ENCODE peak calls at places on chromosomes 11 and 22, in eight cellular contexts. S, L, A, R, Z, J, N and C are unnamed samples.

GRCh38 chr11:13963949-13964770 is 1.6 kb downstream of the SPON1 start:
- DNase-seq in J (peak; percentile 14), N (peak; percentile 46), A (peak; percentile 17), L (no peak), S (peak; percentile 58), Z (no peak), R (peak; percentile 48), C (no peak)

GRCh38 chr11:65934014-65934413 is 11.3 kb upstream of the TSGA10IP start:
- DNase-seq in L (no peak), A (no peak), N (no peak), J (no peak), R (no peak), S (no peak), Z (no peak), C (no peak)

GRCh38 chr11:110297726-110298297 is 1.4 kb upstream of the RDX start:
- DNase-seq in R (no peak), Z (no peak), S (no peak), N (no peak), A (no peak), J (no peak), L (no peak), C (no peak)

GRCh38 chr11:44556735-44557409 is 8.6 kb upstream of the CD82 start:
- DNase-seq in S (peak; percentile 74), N (peak; percentile 71), R (peak; percentile 68), A (peak; percentile 45), Z (no peak), L (peak; percentile 79), J (peak; percentile 70), C (no peak)

GRCh38 chr11:65574963-65575567 is 788 bp upstream of the EHBP1L1 start:
- DNase-seq in J (peak; percentile 50), N (no peak), L (peak; percentile 75), Z (no peak), A (no peak), S (no peak), R (no peak), C (no peak)

GRCh38 chr22:37371491-37371890 is 55.8 kb downstream of the ELFN2 start:
- DNase-seq in S (no peak), R (no peak), Z (no peak), N (no peak), A (no peak), J (no peak), L (no peak), C (no peak)

GRCh38 chr11:29816359-29816758 is 200.5 kb downstream of the KCNA4 start:
- DNase-seq in L (no peak), S (no peak), N (no peak), J (no peak), R (no peak), A (no peak), Z (no peak), C (no peak)

GRCh38 chr11:27255447-27255828 is 107.6 kb downstream of the CCDC34 start:
- DNase-seq in S (no peak), Z (peak; percentile 80), A (no peak), L (no peak), R (no peak), N (no peak), J (peak; percentile 62), C (no peak)

GRCh38 chr11:86686531-86686930 is 14.1 kb upstream of the ME3 start:
- DNase-seq in Z (no peak), R (no peak), J (no peak), L (no peak), N (no peak), S (no peak), A (no peak), C (no peak)

GRCh38 chr22:31474743-31475142 is 14.9 kb downstream of the EIF4ENIF1 start:
- DNase-seq in J (peak; percentile 87), R (no peak), A (no peak), L (no peak), Z (peak; percentile 55), N (no peak), S (no peak), C (no peak)